ENCODE peak calls at places on chromosomes 2 and 18, in eight cellular contexts. V is progenitor cell of endocrine pancreas; Z is mesendoderm; F is lung microvascular endothelial cell; B is activated CD4-positive, alpha-beta memory T cell treated with anti-CD3 and anti-CD28 coated beads for 36 hours; S is activated CD8-positive, alpha-beta memory T cell treated with anti-CD3 and anti-CD28 coated beads for 48 hours; G is NCI-H2081; O is hepatocyte. U is an unnamed sample.

GRCh38 chr2:241551998-241552737 is 6.4 kb upstream of the BOK start:
- DNase-seq in V (no peak), Z (no peak), F (no peak), B (no peak), S (no peak), G (no peak), O (no peak), U (no peak)

GRCh38 chr2:9574314-9574713 is 18.7 kb upstream of the ADAM17 start:
- DNase-seq in V (no peak), Z (peak), F (no peak), B (no peak), S (no peak), G (no peak), O (no peak), U (no peak)

GRCh38 chr2:79982445-79982844 is 322.1 kb downstream of the LRRTM1 start:
- DNase-seq in V (no peak), Z (peak), F (no peak), B (no peak), S (no peak), G (peak), O (peak), U (no peak)

GRCh38 chr2:196263181-196263747 is 91.9 kb upstream of the STK17B start:
- DNase-seq in V (no peak), Z (no peak), F (no peak), B (peak), S (no peak), G (no peak), O (no peak), U (peak)

GRCh38 chr2:175707322-175707721 is 294.7 kb downstream of the LNPK start:
- DNase-seq in V (no peak), Z (no peak), F (no peak), B (no peak), S (no peak), G (no peak), O (no peak), U (no peak)

GRCh38 chr2:70258532-70258875 is 567 bp downstream of the PCYOX1 start:
- DNase-seq in V (peak), Z (peak), F (peak), B (peak), S (no peak), G (no peak), O (peak), U (no peak)

GRCh38 chr18:31697351-31698298 is 13.2 kb upstream of the B4GALT6 start:
- DNase-seq in V (no peak), Z (no peak), F (no peak), B (no peak), S (no peak), G (no peak), O (no peak), U (no peak)

GRCh38 chr18:473687-474265 is 26.7 kb downstream of the COLEC12 start:
- DNase-seq in V (no peak), Z (no peak), F (no peak), B (no peak), S (no peak), G (no peak), O (no peak), U (no peak)

GRCh38 chr18:63293930-63294329 is 25.6 kb downstream of the BCL2 start:
- DNase-seq in V (no peak), Z (no peak), F (no peak), B (no peak), S (no peak), G (no peak), O (no peak), U (no peak)

GRCh38 chr2:109238580-109238979 is 109.6 kb downstream of the SH3RF3 start:
- DNase-seq in V (no peak), Z (peak), F (peak), B (peak), S (no peak), G (no peak), O (no peak), U (no peak)

GRCh38 chr2:230924470-230925341 is at the start of gene GPR55:
- DNase-seq in V (no peak), Z (peak), F (no peak), B (peak), S (no peak), G (no peak), O (no peak), U (peak)

GRCh38 chr2:17643031-17643615 is 102.6 kb downstream of the VSNL1 start:
- DNase-seq in V (no peak), Z (peak), F (no peak), B (peak), S (no peak), G (no peak), O (peak), U (no peak)

GRCh38 chr2:36408198-36408703 is 52.7 kb downstream of the CRIM1 start:
- DNase-seq in V (no peak), Z (peak), F (peak), B (no peak), S (no peak), G (no peak), O (no peak), U (no peak)

GRCh38 chr2:176106636-176107539 is at the start of gene HOXD11:
- DNase-seq in V (no peak), Z (peak), F (peak), B (no peak), S (no peak), G (peak), O (no peak), U (no peak)

GRCh38 chr2:241546771-241547498 is 11.6 kb upstream of the BOK start:
- DNase-seq in V (no peak), Z (peak), F (peak), B (no peak), S (no peak), G (no peak), O (peak), U (no peak)